ENCODE peak calls at places on chromosomes 1 and 21, in seven cellular contexts. One of them, this sample, is unnamed.

GRCh38 chr1:233607252-233608119 is 6.4 kb upstream of the KCNK1 start:
- DNase-seq in endodermal cell: no peak
- DNase-seq in fibroblast of lung: peak
- DNase-seq in breast epithelium: no peak
- DNase-seq in lower leg skin: no peak
- DNase-seq in body of pancreas: no peak
- DNase-seq in neural crest cell: no peak
- DNase-seq in this sample: no peak

GRCh38 chr1:41525891-41526587 is 41.6 kb upstream of the EDN2 start:
- DNase-seq in neural crest cell: no peak
- DNase-seq in body of pancreas: no peak
- DNase-seq in lower leg skin: no peak
- DNase-seq in breast epithelium: no peak
- DNase-seq in fibroblast of lung: no peak
- DNase-seq in endodermal cell: no peak
- DNase-seq in this sample: no peak

GRCh38 chr1:203527013-203527412 is 33.1 kb downstream of the OPTC start:
- DNase-seq in neural crest cell: no peak
- DNase-seq in body of pancreas: no peak
- DNase-seq in endodermal cell: no peak
- DNase-seq in breast epithelium: no peak
- DNase-seq in lower leg skin: no peak
- DNase-seq in fibroblast of lung: no peak
- DNase-seq in this sample: no peak

GRCh38 chr1:12436817-12437599 is 181.0 kb downstream of the DHRS3 start:
- DNase-seq in lower leg skin: no peak
- DNase-seq in fibroblast of lung: peak
- DNase-seq in neural crest cell: no peak
- DNase-seq in body of pancreas: no peak
- DNase-seq in breast epithelium: no peak
- DNase-seq in endodermal cell: no peak
- DNase-seq in this sample: peak

GRCh38 chr1:167747988-167748387 is 26.2 kb downstream of the MPZL1 start:
- DNase-seq in endodermal cell: no peak
- DNase-seq in body of pancreas: no peak
- DNase-seq in fibroblast of lung: peak
- DNase-seq in breast epithelium: no peak
- DNase-seq in lower leg skin: no peak
- DNase-seq in neural crest cell: no peak
- DNase-seq in this sample: no peak

GRCh38 chr1:32627596-32628162 is 22.7 kb downstream of the ZBTB8OS start:
- DNase-seq in body of pancreas: no peak
- DNase-seq in endodermal cell: no peak
- DNase-seq in fibroblast of lung: no peak
- DNase-seq in breast epithelium: no peak
- DNase-seq in lower leg skin: no peak
- DNase-seq in neural crest cell: no peak
- DNase-seq in this sample: no peak

GRCh38 chr1:84348240-84348555 is 46.7 kb downstream of the SAMD13 start:
- DNase-seq in endodermal cell: no peak
- DNase-seq in fibroblast of lung: peak
- DNase-seq in neural crest cell: no peak
- DNase-seq in body of pancreas: peak
- DNase-seq in breast epithelium: no peak
- DNase-seq in lower leg skin: no peak
- DNase-seq in this sample: no peak

GRCh38 chr1:47678464-47678980 is 240.7 kb downstream of the FOXD2 start:
- DNase-seq in fibroblast of lung: no peak
- DNase-seq in body of pancreas: no peak
- DNase-seq in lower leg skin: no peak
- DNase-seq in breast epithelium: no peak
- DNase-seq in neural crest cell: no peak
- DNase-seq in endodermal cell: peak
- DNase-seq in this sample: no peak

GRCh38 chr1:37315236-37315870 is 159.0 kb upstream of the ZC3H12A start:
- DNase-seq in neural crest cell: no peak
- DNase-seq in body of pancreas: no peak
- DNase-seq in lower leg skin: no peak
- DNase-seq in fibroblast of lung: no peak
- DNase-seq in breast epithelium: no peak
- DNase-seq in endodermal cell: peak
- DNase-seq in this sample: no peak

GRCh38 chr21:16377120-16377658 is 647.4 kb downstream of the USP25 start:
- DNase-seq in neural crest cell: no peak
- DNase-seq in lower leg skin: no peak
- DNase-seq in breast epithelium: no peak
- DNase-seq in body of pancreas: no peak
- DNase-seq in endodermal cell: no peak
- DNase-seq in fibroblast of lung: peak
- DNase-seq in this sample: no peak

GRCh38 chr1:41589395-41589794 is 104.9 kb upstream of the EDN2 start:
- DNase-seq in fibroblast of lung: no peak
- DNase-seq in neural crest cell: no peak
- DNase-seq in endodermal cell: peak
- DNase-seq in breast epithelium: no peak
- DNase-seq in lower leg skin: no peak
- DNase-seq in body of pancreas: no peak
- DNase-seq in this sample: no peak

GRCh38 chr1:240310226-240310925 is 218.7 kb downstream of the FMN2 start:
- DNase-seq in fibroblast of lung: peak
- DNase-seq in lower leg skin: no peak
- DNase-seq in body of pancreas: no peak
- DNase-seq in neural crest cell: no peak
- DNase-seq in endodermal cell: no peak
- DNase-seq in breast epithelium: no peak
- DNase-seq in this sample: peak

GRCh38 chr1:153799016-153799415 is 23.8 kb downstream of the SLC27A3 start:
- DNase-seq in endodermal cell: no peak
- DNase-seq in breast epithelium: no peak
- DNase-seq in body of pancreas: peak
- DNase-seq in fibroblast of lung: no peak
- DNase-seq in lower leg skin: no peak
- DNase-seq in neural crest cell: no peak
- DNase-seq in this sample: no peak

DNA sequence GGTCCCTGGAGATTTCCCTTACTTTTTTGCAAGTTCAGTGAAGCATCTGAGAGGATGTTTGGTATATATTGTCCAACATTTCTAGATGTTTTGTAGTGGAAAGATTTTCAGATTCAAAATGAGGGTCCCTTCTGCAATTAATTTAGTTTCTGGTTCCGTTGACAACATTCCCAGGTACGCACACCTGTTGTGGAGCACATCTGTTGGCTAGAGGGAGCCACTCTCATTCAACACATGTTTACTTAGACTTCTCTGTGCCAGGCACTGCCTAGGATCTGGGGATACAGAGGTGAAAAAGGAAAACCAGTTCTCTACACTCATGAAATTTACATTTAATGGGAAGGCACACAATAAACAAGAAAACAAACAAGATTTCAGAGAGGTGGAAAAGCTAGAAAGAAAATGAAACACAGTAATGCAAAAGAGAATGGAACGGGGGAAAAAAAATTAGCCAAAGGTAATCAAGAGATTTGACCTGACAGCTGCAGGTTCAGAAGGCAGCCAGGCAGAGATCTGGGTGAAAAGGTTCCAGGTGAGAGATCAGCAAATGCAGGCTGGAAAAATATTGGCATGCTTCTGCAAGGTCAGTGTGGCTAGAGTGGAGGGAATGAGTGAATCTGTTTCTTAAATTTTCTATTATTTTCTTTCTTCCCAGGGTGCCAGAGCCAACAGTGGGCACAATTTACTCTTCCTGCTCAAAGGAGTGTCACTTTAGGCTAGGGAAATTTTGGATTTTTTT is 48.4 kb upstream of the KAZN start:
- DNase-seq in lower leg skin: no peak
- DNase-seq in neural crest cell: no peak
- DNase-seq in fibroblast of lung: no peak
- DNase-seq in endodermal cell: no peak
- DNase-seq in breast epithelium: no peak
- DNase-seq in body of pancreas: no peak
- DNase-seq in this sample: no peak
- TF ChIP-seq CTCF in lower leg skin: no peak
- TF ChIP-seq CTCF in neural crest cell: no peak
- TF ChIP-seq CTCF in fibroblast of lung: no peak
- TF ChIP-seq CTCF in endodermal cell: peak
- TF ChIP-seq CTCF in breast epithelium: no peak
- TF ChIP-seq CTCF in body of pancreas: no peak
- TF ChIP-seq CTCF in this sample: no peak

DNA sequence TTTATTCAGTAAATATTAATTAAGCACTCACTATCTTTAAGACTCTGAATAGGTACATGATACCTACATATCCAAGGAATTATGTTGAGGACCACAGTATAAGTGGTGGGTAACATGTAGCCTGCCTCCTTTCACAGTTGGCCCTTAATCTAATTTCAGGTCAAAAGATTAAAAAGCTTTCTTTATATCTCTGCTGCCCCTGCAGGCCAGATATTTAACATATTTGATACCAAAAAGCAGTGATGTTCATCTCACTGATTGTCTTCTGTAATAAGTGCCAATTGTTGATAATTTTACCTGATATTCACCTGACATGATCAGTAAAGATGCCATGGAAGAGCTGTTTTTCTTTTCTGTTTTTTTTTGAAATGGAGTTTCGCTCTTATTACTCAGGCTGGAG is 36.5 kb downstream of the RLF start:
- DNase-seq in endodermal cell: no peak
- DNase-seq in fibroblast of lung: no peak
- DNase-seq in body of pancreas: no peak
- DNase-seq in neural crest cell: no peak
- DNase-seq in lower leg skin: no peak
- DNase-seq in breast epithelium: no peak
- DNase-seq in this sample: no peak
- TF ChIP-seq CTCF in endodermal cell: peak
- TF ChIP-seq CTCF in fibroblast of lung: no peak
- TF ChIP-seq CTCF in body of pancreas: no peak
- TF ChIP-seq CTCF in neural crest cell: peak
- TF ChIP-seq CTCF in lower leg skin: no peak
- TF ChIP-seq CTCF in breast epithelium: no peak
- TF ChIP-seq CTCF in this sample: peak

GRCh38 chr1:1910651-1911389 is 4.2 kb upstream of the CALML6 start:
- DNase-seq in fibroblast of lung: no peak
- DNase-seq in body of pancreas: peak
- DNase-seq in breast epithelium: no peak
- DNase-seq in neural crest cell: no peak
- DNase-seq in endodermal cell: peak
- DNase-seq in lower leg skin: no peak
- DNase-seq in this sample: no peak
- TF ChIP-seq CTCF in fibroblast of lung: no peak
- TF ChIP-seq CTCF in body of pancreas: no peak
- TF ChIP-seq CTCF in breast epithelium: no peak
- TF ChIP-seq CTCF in neural crest cell: no peak
- TF ChIP-seq CTCF in endodermal cell: no peak
- TF ChIP-seq CTCF in lower leg skin: no peak
- TF ChIP-seq CTCF in this sample: no peak

DNA sequence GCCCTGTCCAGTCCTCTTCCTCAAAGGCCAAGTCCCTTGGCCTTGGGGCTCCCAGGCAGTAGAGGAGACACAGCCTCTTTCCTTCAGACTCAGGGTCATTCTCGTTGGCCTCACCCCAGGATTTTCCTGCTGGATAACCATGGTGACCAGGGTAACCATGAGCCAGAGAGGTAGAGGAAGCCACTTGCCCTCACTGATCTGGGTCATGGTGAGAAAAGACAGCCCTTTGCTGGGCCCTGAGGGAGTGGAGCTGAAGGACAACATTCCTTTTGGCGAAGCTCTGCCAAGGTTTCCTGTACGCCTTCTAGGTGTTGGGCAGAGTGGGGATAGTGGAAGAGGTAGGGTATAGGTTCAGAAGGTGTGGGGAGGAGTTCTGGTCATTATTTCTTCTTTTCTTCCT is 53.1 kb upstream of the WNT4 start:
- DNase-seq in fibroblast of lung: no peak
- DNase-seq in neural crest cell: no peak
- DNase-seq in breast epithelium: no peak
- DNase-seq in body of pancreas: no peak
- DNase-seq in endodermal cell: no peak
- DNase-seq in lower leg skin: no peak
- DNase-seq in this sample: no peak
- TF ChIP-seq CTCF in fibroblast of lung: no peak
- TF ChIP-seq CTCF in neural crest cell: no peak
- TF ChIP-seq CTCF in breast epithelium: no peak
- TF ChIP-seq CTCF in body of pancreas: no peak
- TF ChIP-seq CTCF in endodermal cell: no peak
- TF ChIP-seq CTCF in lower leg skin: no peak
- TF ChIP-seq CTCF in this sample: no peak

GRCh38 chr1:17304827-17305177 is 3.2 kb upstream of the PADI4 start:
- DNase-seq in breast epithelium: no peak
- DNase-seq in endodermal cell: peak
- DNase-seq in fibroblast of lung: no peak
- DNase-seq in body of pancreas: no peak
- DNase-seq in lower leg skin: no peak
- DNase-seq in neural crest cell: no peak
- DNase-seq in this sample: no peak

GRCh38 chr1:17305576-17306095 is 2.4 kb upstream of the PADI4 start:
- DNase-seq in endodermal cell: no peak
- DNase-seq in fibroblast of lung: no peak
- DNase-seq in lower leg skin: no peak
- DNase-seq in neural crest cell: no peak
- DNase-seq in breast epithelium: no peak
- DNase-seq in body of pancreas: no peak
- DNase-seq in this sample: no peak

GRCh38 chr1:17306407-17306806 is 1.6 kb upstream of the PADI4 start:
- DNase-seq in breast epithelium: no peak
- DNase-seq in fibroblast of lung: no peak
- DNase-seq in endodermal cell: no peak
- DNase-seq in lower leg skin: no peak
- DNase-seq in neural crest cell: no peak
- DNase-seq in body of pancreas: no peak
- DNase-seq in this sample: no peak

GRCh38 chr1:17301767-17302166 is 6.2 kb upstream of the PADI4 start:
- DNase-seq in lower leg skin: no peak
- DNase-seq in body of pancreas: no peak
- DNase-seq in endodermal cell: peak
- DNase-seq in neural crest cell: no peak
- DNase-seq in breast epithelium: no peak
- DNase-seq in fibroblast of lung: no peak
- DNase-seq in this sample: no peak

GRCh38 chr1:17304155-17304826 is 3.7 kb upstream of the PADI4 start:
- DNase-seq in lower leg skin: no peak
- DNase-seq in breast epithelium: no peak
- DNase-seq in body of pancreas: peak
- DNase-seq in endodermal cell: peak
- DNase-seq in neural crest cell: no peak
- DNase-seq in fibroblast of lung: no peak
- DNase-seq in this sample: peak
- TF ChIP-seq CTCF in lower leg skin: no peak
- TF ChIP-seq CTCF in breast epithelium: no peak
- TF ChIP-seq CTCF in body of pancreas: no peak
- TF ChIP-seq CTCF in endodermal cell: no peak
- TF ChIP-seq CTCF in neural crest cell: no peak
- TF ChIP-seq CTCF in fibroblast of lung: no peak
- TF ChIP-seq CTCF in this sample: no peak

This sample was measured in HFFc6.